ENCODE peak calls at places on chromosomes 13 and 19, in four cellular contexts. One of them, this sample, is unnamed.

GRCh38 chr13:75549262-75550158 is at the start of gene UCHL3:
- DNase-seq in progenitor cell of endocrine pancreas: peak; percentile 98
- DNase-seq in NT2/D1: peak; percentile 95
- DNase-seq in activated CD4-positive, alpha-beta T cell treated with anti-CD3 and anti-CD28 coated beads, Interleukin-2, amount 50 U/mL, for 24 hours: peak; percentile 96
- DNase-seq in this sample: peak; percentile 94

GRCh38 chr19:19591133-19591825 is 27.2 kb downstream of the PBX4 start:
- DNase-seq in NT2/D1: peak; percentile 58
- DNase-seq in activated CD4-positive, alpha-beta T cell treated with anti-CD3 and anti-CD28 coated beads, Interleukin-2, amount 50 U/mL, for 24 hours: peak; percentile 64
- DNase-seq in progenitor cell of endocrine pancreas: no peak
- DNase-seq in this sample: no peak

GRCh38 chr19:18362934-18363542 is 22.6 kb downstream of the PGPEP1 start:
- DNase-seq in progenitor cell of endocrine pancreas: no peak
- DNase-seq in NT2/D1: no peak
- DNase-seq in activated CD4-positive, alpha-beta T cell treated with anti-CD3 and anti-CD28 coated beads, Interleukin-2, amount 50 U/mL, for 24 hours: no peak
- DNase-seq in this sample: no peak

GRCh38 chr13:66974174-66974573 is 256.0 kb downstream of the PCDH9 start:
- DNase-seq in NT2/D1: no peak
- DNase-seq in progenitor cell of endocrine pancreas: no peak
- DNase-seq in activated CD4-positive, alpha-beta T cell treated with anti-CD3 and anti-CD28 coated beads, Interleukin-2, amount 50 U/mL, for 24 hours: no peak
- DNase-seq in this sample: no peak

GRCh38 chr13:110225609-110226008 is 81.3 kb downstream of the COL4A1 start:
- DNase-seq in NT2/D1: no peak
- DNase-seq in activated CD4-positive, alpha-beta T cell treated with anti-CD3 and anti-CD28 coated beads, Interleukin-2, amount 50 U/mL, for 24 hours: no peak
- DNase-seq in progenitor cell of endocrine pancreas: no peak
- DNase-seq in this sample: no peak

GRCh38 chr19:51743405-51743804 is 8.3 kb downstream of the FPR1 start:
- DNase-seq in activated CD4-positive, alpha-beta T cell treated with anti-CD3 and anti-CD28 coated beads, Interleukin-2, amount 50 U/mL, for 24 hours: no peak
- DNase-seq in progenitor cell of endocrine pancreas: no peak
- DNase-seq in NT2/D1: no peak
- DNase-seq in this sample: no peak

GRCh38 chr13:66659291-66660012 is 570.7 kb downstream of the PCDH9 start:
- DNase-seq in activated CD4-positive, alpha-beta T cell treated with anti-CD3 and anti-CD28 coated beads, Interleukin-2, amount 50 U/mL, for 24 hours: no peak
- DNase-seq in progenitor cell of endocrine pancreas: no peak
- DNase-seq in NT2/D1: no peak
- DNase-seq in this sample: no peak

GRCh38 chr19:6806488-6806887 is 34.0 kb downstream of the VAV1 start:
- DNase-seq in NT2/D1: no peak
- DNase-seq in progenitor cell of endocrine pancreas: no peak
- DNase-seq in activated CD4-positive, alpha-beta T cell treated with anti-CD3 and anti-CD28 coated beads, Interleukin-2, amount 50 U/mL, for 24 hours: no peak
- DNase-seq in this sample: no peak

GRCh38 chr13:74773263-74773662 is 639.1 kb upstream of the KLF12 start:
- DNase-seq in activated CD4-positive, alpha-beta T cell treated with anti-CD3 and anti-CD28 coated beads, Interleukin-2, amount 50 U/mL, for 24 hours: no peak
- DNase-seq in NT2/D1: no peak
- DNase-seq in progenitor cell of endocrine pancreas: no peak
- DNase-seq in this sample: no peak

GRCh38 chr13:93522486-93522885 is 295.9 kb downstream of the GPC6 start:
- DNase-seq in NT2/D1: no peak
- DNase-seq in activated CD4-positive, alpha-beta T cell treated with anti-CD3 and anti-CD28 coated beads, Interleukin-2, amount 50 U/mL, for 24 hours: no peak
- DNase-seq in progenitor cell of endocrine pancreas: no peak
- DNase-seq in this sample: no peak

GRCh38 chr13:113947321-113948033 is 26.4 kb downstream of the C13orf46 start:
- DNase-seq in activated CD4-positive, alpha-beta T cell treated with anti-CD3 and anti-CD28 coated beads, Interleukin-2, amount 50 U/mL, for 24 hours: no peak
- DNase-seq in progenitor cell of endocrine pancreas: no peak
- DNase-seq in NT2/D1: no peak
- DNase-seq in this sample: no peak

GRCh38 chr13:33109801-33110200 is 93.6 kb downstream of the KL start:
- DNase-seq in activated CD4-positive, alpha-beta T cell treated with anti-CD3 and anti-CD28 coated beads, Interleukin-2, amount 50 U/mL, for 24 hours: no peak
- DNase-seq in progenitor cell of endocrine pancreas: no peak
- DNase-seq in NT2/D1: no peak
- DNase-seq in this sample: no peak

GRCh38 chr19:2055871-2056809 is 5.1 kb upstream of the MKNK2 start:
- DNase-seq in activated CD4-positive, alpha-beta T cell treated with anti-CD3 and anti-CD28 coated beads, Interleukin-2, amount 50 U/mL, for 24 hours: no peak
- DNase-seq in NT2/D1: no peak
- DNase-seq in progenitor cell of endocrine pancreas: no peak
- DNase-seq in this sample: no peak

GRCh38 chr13:23626730-23627129 is 56.5 kb downstream of the TNFRSF19 start:
- DNase-seq in activated CD4-positive, alpha-beta T cell treated with anti-CD3 and anti-CD28 coated beads, Interleukin-2, amount 50 U/mL, for 24 hours: no peak
- DNase-seq in progenitor cell of endocrine pancreas: no peak
- DNase-seq in NT2/D1: no peak
- DNase-seq in this sample: no peak

GRCh38 chr19:48928164-48929005 is 5.1 kb upstream of the DHDH start:
- DNase-seq in progenitor cell of endocrine pancreas: no peak
- DNase-seq in NT2/D1: no peak
- DNase-seq in activated CD4-positive, alpha-beta T cell treated with anti-CD3 and anti-CD28 coated beads, Interleukin-2, amount 50 U/mL, for 24 hours: no peak
- DNase-seq in this sample: no peak

GRCh38 chr19:45524575-45525129 is 17.4 kb downstream of the VASP start:
- DNase-seq in progenitor cell of endocrine pancreas: no peak
- DNase-seq in activated CD4-positive, alpha-beta T cell treated with anti-CD3 and anti-CD28 coated beads, Interleukin-2, amount 50 U/mL, for 24 hours: no peak
- DNase-seq in NT2/D1: no peak
- DNase-seq in this sample: no peak

GRCh38 chr19:45878043-45878794 is 7.7 kb downstream of the IRF2BP1 start:
- DNase-seq in activated CD4-positive, alpha-beta T cell treated with anti-CD3 and anti-CD28 coated beads, Interleukin-2, amount 50 U/mL, for 24 hours: no peak
- DNase-seq in progenitor cell of endocrine pancreas: no peak
- DNase-seq in NT2/D1: no peak
- DNase-seq in this sample: no peak

GRCh38 chr13:110641055-110642015 is 26.0 kb downstream of the NAXD start:
- DNase-seq in progenitor cell of endocrine pancreas: no peak
- DNase-seq in NT2/D1: no peak
- DNase-seq in activated CD4-positive, alpha-beta T cell treated with anti-CD3 and anti-CD28 coated beads, Interleukin-2, amount 50 U/mL, for 24 hours: no peak
- DNase-seq in this sample: no peak

GRCh38 chr13:30846311-30846710 is 59.8 kb upstream of the MEDAG start:
- DNase-seq in NT2/D1: no peak
- DNase-seq in progenitor cell of endocrine pancreas: no peak
- DNase-seq in activated CD4-positive, alpha-beta T cell treated with anti-CD3 and anti-CD28 coated beads, Interleukin-2, amount 50 U/mL, for 24 hours: no peak
- DNase-seq in this sample: no peak

GRCh38 chr13:100594731-100595130 is 6.1 kb upstream of the GGACT start:
- DNase-seq in NT2/D1: peak; percentile 36
- DNase-seq in activated CD4-positive, alpha-beta T cell treated with anti-CD3 and anti-CD28 coated beads, Interleukin-2, amount 50 U/mL, for 24 hours: no peak
- DNase-seq in progenitor cell of endocrine pancreas: no peak
- DNase-seq in this sample: no peak

GRCh38 chr13:51066091-51066831 is 44.8 kb downstream of the C13orf42 start:
- DNase-seq in activated CD4-positive, alpha-beta T cell treated with anti-CD3 and anti-CD28 coated beads, Interleukin-2, amount 50 U/mL, for 24 hours: no peak
- DNase-seq in NT2/D1: no peak
- DNase-seq in progenitor cell of endocrine pancreas: no peak
- DNase-seq in this sample: no peak

GRCh38 chr19:4015705-4016402 is 8.3 kb downstream of the PIAS4 start:
- DNase-seq in activated CD4-positive, alpha-beta T cell treated with anti-CD3 and anti-CD28 coated beads, Interleukin-2, amount 50 U/mL, for 24 hours: no peak
- DNase-seq in progenitor cell of endocrine pancreas: no peak
- DNase-seq in NT2/D1: no peak
- DNase-seq in this sample: no peak

GRCh38 chr19:16019691-16020448 is 56.4 kb upstream of the TPM4 start:
- DNase-seq in progenitor cell of endocrine pancreas: no peak
- DNase-seq in NT2/D1: no peak
- DNase-seq in activated CD4-positive, alpha-beta T cell treated with anti-CD3 and anti-CD28 coated beads, Interleukin-2, amount 50 U/mL, for 24 hours: no peak
- DNase-seq in this sample: no peak

GRCh38 chr13:98888222-98888889 is 89.5 kb downstream of the DOCK9 start:
- DNase-seq in NT2/D1: no peak
- DNase-seq in activated CD4-positive, alpha-beta T cell treated with anti-CD3 and anti-CD28 coated beads, Interleukin-2, amount 50 U/mL, for 24 hours: no peak
- DNase-seq in progenitor cell of endocrine pancreas: no peak
- DNase-seq in this sample: no peak

GRCh38 chr19:38478273-38478971 is 44.9 kb downstream of the RYR1 start:
- DNase-seq in progenitor cell of endocrine pancreas: no peak
- DNase-seq in activated CD4-positive, alpha-beta T cell treated with anti-CD3 and anti-CD28 coated beads, Interleukin-2, amount 50 U/mL, for 24 hours: no peak
- DNase-seq in NT2/D1: peak; percentile 39
- DNase-seq in this sample: no peak

GRCh38 chr13:49298903-49299605 is 51.3 kb downstream of the CDADC1 start:
- DNase-seq in NT2/D1: no peak
- DNase-seq in progenitor cell of endocrine pancreas: no peak
- DNase-seq in activated CD4-positive, alpha-beta T cell treated with anti-CD3 and anti-CD28 coated beads, Interleukin-2, amount 50 U/mL, for 24 hours: no peak
- DNase-seq in this sample: peak; percentile 2

GRCh38 chr13:45055198-45055901 is 65.0 kb upstream of the GTF2F2 start:
- DNase-seq in progenitor cell of endocrine pancreas: no peak
- DNase-seq in activated CD4-positive, alpha-beta T cell treated with anti-CD3 and anti-CD28 coated beads, Interleukin-2, amount 50 U/mL, for 24 hours: peak; percentile 71
- DNase-seq in NT2/D1: no peak
- DNase-seq in this sample: no peak

GRCh38 chr19:7852851-7853759 is 21.1 kb downstream of the PRR36 start:
- DNase-seq in activated CD4-positive, alpha-beta T cell treated with anti-CD3 and anti-CD28 coated beads, Interleukin-2, amount 50 U/mL, for 24 hours: peak; percentile 40
- DNase-seq in NT2/D1: no peak
- DNase-seq in progenitor cell of endocrine pancreas: peak; percentile 96
- DNase-seq in this sample: peak; percentile 72

GRCh38 chr19:11814707-11815050 is 606 bp downstream of the ZNF440 start:
- DNase-seq in NT2/D1: no peak
- DNase-seq in progenitor cell of endocrine pancreas: no peak
- DNase-seq in activated CD4-positive, alpha-beta T cell treated with anti-CD3 and anti-CD28 coated beads, Interleukin-2, amount 50 U/mL, for 24 hours: no peak
- DNase-seq in this sample: no peak

GRCh38 chr19:54297759-54298305 is 15.1 kb downstream of the LILRA5 start:
- DNase-seq in progenitor cell of endocrine pancreas: no peak
- DNase-seq in activated CD4-positive, alpha-beta T cell treated with anti-CD3 and anti-CD28 coated beads, Interleukin-2, amount 50 U/mL, for 24 hours: no peak
- DNase-seq in NT2/D1: no peak
- DNase-seq in this sample: no peak

GRCh38 chr19:48480151-48480475 is 10.9 kb downstream of the CYTH2 start:
- DNase-seq in progenitor cell of endocrine pancreas: no peak
- DNase-seq in NT2/D1: no peak
- DNase-seq in activated CD4-positive, alpha-beta T cell treated with anti-CD3 and anti-CD28 coated beads, Interleukin-2, amount 50 U/mL, for 24 hours: peak; percentile 34
- DNase-seq in this sample: no peak

This sample was measured in NCI-H1048.